ENCODE peak calls at places on chromosomes 7 and 10, in five cellular contexts. L is tibial artery, V is HepG2, Z is Peyer's patch, O is lower lobe of right lung. D is an unnamed sample.

GRCh38 chr7:30222519-30223213 is 61.7 kb upstream of the ZNRF2 start:
- DNase-seq in Z (no peak), V (no peak), L (no peak), O (no peak), D (no peak)

GRCh38 chr7:30934225-30934624 is 22.6 kb downstream of the AQP1 start:
- DNase-seq in L (no peak), V (no peak), Z (no peak), O (peak; percentile 39), D (no peak)

GRCh38 chr7:4840097-4840501 is 21.7 kb downstream of the PAPOLB start:
- DNase-seq in O (no peak), L (no peak), Z (no peak), V (no peak), D (no peak)

GRCh38 chr10:124678566-124679240 is 65.5 kb downstream of the FAM53B start:
- DNase-seq in Z (peak; percentile 45), V (no peak), L (no peak), O (peak; percentile 20), D (peak; percentile 15)

GRCh38 chr7:155985518-155986427 is 173.5 kb upstream of the SHH start:
- DNase-seq in O (no peak), Z (no peak), L (peak; percentile 29), V (no peak), D (no peak)

GRCh38 chr7:98210513-98211220 is 572 bp upstream of the BHLHA15 start:
- DNase-seq in L (peak; percentile 66), V (no peak), O (no peak), Z (no peak), D (no peak)

GRCh38 chr10:118753331-118753730 is 1.4 kb downstream of the CACUL1 start:
- DNase-seq in L (no peak), Z (no peak), O (no peak), V (no peak), D (no peak)

GRCh38 chr10:31604141-31604540 is 285.1 kb downstream of the ZEB1 start:
- DNase-seq in L (no peak), O (no peak), Z (no peak), V (no peak), D (no peak)

GRCh38 chr7:112157072-112157471 is 49.1 kb downstream of the DOCK4 start:
- DNase-seq in V (no peak), Z (no peak), L (no peak), O (no peak), D (no peak)

GRCh38 chr7:77831953-77832352 is 33.4 kb downstream of the PHTF2 start:
- DNase-seq in L (no peak), V (no peak), O (no peak), Z (no peak), D (no peak)

GRCh38 chr7:77831481-77831880 is 32.9 kb downstream of the PHTF2 start:
- DNase-seq in L (no peak), V (no peak), O (no peak), Z (no peak), D (no peak)

GRCh38 chr7:77830649-77831355 is 32.2 kb downstream of the PHTF2 start:
- DNase-seq in V (no peak), Z (no peak), L (no peak), O (no peak), D (no peak)

GRCh38 chr7:77837275-77837674 is 38.7 kb downstream of the PHTF2 start:
- DNase-seq in V (no peak), Z (no peak), L (no peak), O (no peak), D (no peak)

DNA sequence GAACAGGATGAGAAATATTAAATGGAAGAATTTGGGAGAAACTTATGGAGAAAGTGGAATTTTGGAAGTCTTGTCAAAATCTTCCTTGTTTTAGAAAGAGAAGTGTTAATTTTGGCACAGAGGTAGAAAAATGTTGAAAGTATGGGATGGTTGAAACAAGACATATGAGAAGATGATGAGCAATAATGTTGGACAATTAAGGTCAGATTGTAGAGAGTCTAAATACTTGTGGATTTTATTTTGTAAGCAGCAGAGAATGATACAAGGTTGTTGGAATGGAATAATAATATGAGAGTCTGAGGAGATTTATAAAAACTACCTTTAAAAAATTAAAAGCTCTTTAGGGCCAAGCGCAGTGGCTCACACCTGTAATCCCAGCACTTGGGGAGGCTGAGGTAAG is 34.6 kb downstream of the PHTF2 start:
- DNase-seq in Z (no peak), O (no peak), V (no peak), L (no peak), D (no peak)
- TF ChIP-seq CTCF in Z (no peak), O (no peak), V (no peak), L (no peak), D (no peak)

GRCh38 chr7:27178366-27178765 is 4.2 kb upstream of the HOXA10 start:
- DNase-seq in Z (no peak), V (no peak), L (peak; percentile 71), O (no peak), D (no peak)

GRCh38 chr7:27180431-27181175 is 4.4 kb downstream of the HOXA11 start:
- DNase-seq in L (peak; percentile 58), V (no peak), O (no peak), Z (no peak), D (no peak)

GRCh38 chr7:27177795-27178320 is 3.7 kb upstream of the HOXA10 start:
- DNase-seq in Z (no peak), V (no peak), L (peak; percentile 61), O (no peak), D (no peak)

GRCh38 chr7:27179503-27180430 is 5.3 kb downstream of the HOXA11 start:
- DNase-seq in V (peak; percentile 41), L (peak; percentile 89), O (peak; percentile 76), Z (no peak), D (peak; percentile 46)

GRCh38 chr7:27179030-27179429 is 4.9 kb upstream of the HOXA10 start:
- DNase-seq in V (no peak), Z (no peak), L (peak; percentile 64), O (no peak), D (peak; percentile 3)
- H3K27me3 ChIP-seq in V (peaks cover 85% of the 10 kb centered on the region), Z (peaks cover 28% of the 10 kb centered on the region), L (peaks cover 48% of the 10 kb centered on the region), O (peaks cover 99% of the 10 kb centered on the region), D (peaks cover 100% of the 10 kb centered on the region)

DNA sequence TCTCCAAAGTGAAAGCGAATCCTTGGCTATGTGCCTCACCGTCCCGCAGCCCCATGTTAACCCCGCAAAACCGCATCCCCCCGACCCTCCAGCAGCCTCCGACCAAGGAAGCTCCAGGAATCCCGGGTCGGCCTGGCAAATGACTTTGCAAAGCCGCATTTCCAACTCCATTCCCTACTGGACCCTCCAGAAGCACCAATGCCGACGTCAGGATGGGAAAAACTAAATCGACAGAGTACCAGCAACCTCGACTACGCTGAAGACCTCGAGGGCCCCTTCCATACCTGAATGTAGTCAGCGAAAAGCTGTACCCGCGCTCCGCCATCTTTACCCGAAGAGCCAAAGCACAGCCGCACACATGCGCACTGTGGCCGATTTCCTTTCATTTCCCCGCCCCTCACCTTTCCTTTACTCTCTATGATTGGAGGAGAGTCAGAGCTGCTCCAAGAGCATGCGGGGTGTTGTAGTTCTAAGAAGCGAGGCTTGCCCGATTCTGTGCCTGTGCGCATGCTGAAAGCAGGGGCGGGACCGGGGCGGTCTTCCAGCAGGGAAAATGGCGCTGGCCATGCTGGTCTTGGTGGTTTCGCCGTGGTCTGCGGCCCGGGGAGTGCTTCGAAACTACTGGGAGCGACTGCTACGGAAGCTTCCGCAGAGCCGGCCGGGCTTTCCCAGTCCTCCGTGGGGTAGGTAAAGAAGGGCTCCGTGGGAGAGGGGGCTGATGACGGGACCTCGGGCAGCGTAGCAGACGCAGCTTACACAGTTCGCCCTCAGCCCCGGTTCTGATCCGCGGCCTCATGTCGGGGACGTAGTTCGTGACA is at the start of the genes MRPL32 and PSMA2:
- DNase-seq in O (peak; percentile 96), L (peak; percentile 97), Z (peak; percentile 91), V (peak; percentile 97), D (peak; percentile 93)
- H3K27ac ChIP-seq in O (peak within 1 kb of the TSS; percentile 85), L (peak within 1 kb of the TSS; percentile 73), Z (peak within 1 kb of the TSS; percentile 77), V (peak within 1 kb of the TSS; percentile 76), D (peak within 1 kb of the TSS; percentile 85)

GRCh38 chr7:27923308-27923980 is 183.5 kb downstream of the TAX1BP1 start:
- DNase-seq in V (no peak), L (no peak), O (no peak), Z (no peak), D (peak; percentile 74)
- TF ChIP-seq CTCF in V (no peak), L (no peak), O (no peak), Z (no peak), D (no peak)

DNA sequence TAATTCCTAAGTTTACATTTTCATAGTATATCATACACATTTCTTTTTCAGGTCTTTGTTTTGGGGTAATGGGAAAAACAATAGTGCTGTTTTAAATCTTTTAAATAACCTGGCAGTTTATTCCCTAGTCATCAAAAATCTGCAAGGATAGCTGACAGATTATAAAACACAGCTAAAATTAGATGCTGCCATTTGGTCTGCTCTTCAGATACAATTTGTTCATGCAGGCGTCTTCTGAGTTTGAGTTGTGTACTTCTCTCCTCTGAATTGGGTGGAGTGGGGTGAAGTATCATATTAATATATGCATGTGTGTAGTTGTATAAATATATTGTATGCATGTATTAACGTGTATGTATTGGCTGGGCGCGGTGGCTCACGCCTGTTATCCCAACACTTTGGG is 42.9 kb upstream of the ST7 start:
- DNase-seq in V (no peak), O (no peak), Z (no peak), L (no peak), D (no peak)
- H3K27me3 ChIP-seq in V (no peaks in the 10 kb centered on the region), O (no peaks in the 10 kb centered on the region), Z (no peaks in the 10 kb centered on the region), L (no peaks in the 10 kb centered on the region), D (no peaks in the 10 kb centered on the region)

GRCh38 chr7:70711441-70711840 is 420.5 kb upstream of the GALNT17 start:
- DNase-seq in L (no peak), O (no peak), V (no peak), Z (no peak), D (no peak)
- H3K27ac ChIP-seq in L (no peak overlapping the region), O (no peak overlapping the region), V (no peak overlapping the region), Z (no peak overlapping the region), D (no peak overlapping the region)

GRCh38 chr10:104045151-104046089 is 40.3 kb downstream of the COL17A1 start:
- DNase-seq in Z (no peak), V (peak; percentile 45), L (no peak), O (no peak), D (no peak)
- TF ChIP-seq CTCF in Z (no peak), V (peak; percentile 70), L (peak; percentile 61), O (peak; percentile 66), D (peak; percentile 71)

D was measured in left ventricle myocardium inferior.